ENCODE peak calls at places on chromosomes 11 and 22, in seven cellular contexts. W, G, V, R, M, O and X are unnamed samples.

GRCh38 chr11:31926816-31927528 is 115.8 kb upstream of the PAX6 start:
- DNase-seq in W (no peak), G (no peak), V (no peak), R (no peak), M (no peak), O (no peak), X (no peak)

GRCh38 chr11:27395556-27396258 is 32.7 kb upstream of the CCDC34 start:
- DNase-seq in W (peak; percentile 62), G (no peak), V (no peak), R (no peak), M (no peak), O (no peak), X (peak; percentile 21)

GRCh38 chr22:18994780-18995711 is 59.0 kb upstream of the PRODH start:
- DNase-seq in W (no peak), G (no peak), V (no peak), R (no peak), M (peak; percentile 58), O (no peak), X (no peak)

GRCh38 chr11:57219021-57219627 is 17.9 kb downstream of the APLNR start:
- DNase-seq in W (peak; percentile 14), G (no peak), V (no peak), R (peak; percentile 60), M (no peak), O (no peak), X (peak; percentile 39)

GRCh38 chr11:129436573-129436972 is 60.9 kb downstream of the BARX2 start:
- DNase-seq in W (no peak), G (no peak), V (no peak), R (no peak), M (no peak), O (no peak), X (no peak)

GRCh38 chr11:95512177-95512576 is 277.4 kb downstream of the FAM76B start:
- DNase-seq in W (peak; percentile 42), G (peak; percentile 61), V (no peak), R (peak; percentile 97), M (no peak), O (peak; percentile 72), X (peak; percentile 99)

GRCh38 chr22:23074451-23074850 is 4.1 kb downstream of the GNAZ start:
- DNase-seq in W (no peak), G (no peak), V (no peak), R (no peak), M (no peak), O (no peak), X (no peak)

GRCh38 chr11:134504146-134504905 is 92.3 kb upstream of the B3GAT1 start:
- DNase-seq in W (no peak), G (no peak), V (no peak), R (no peak), M (no peak), O (no peak), X (no peak)

GRCh38 chr11:94400075-94400838 is 962 bp downstream of the GPR83 start:
- DNase-seq in W (no peak), G (no peak), V (no peak), R (no peak), M (no peak), O (no peak), X (no peak)

GRCh38 chr11:58289266-58289665 is 21.2 kb upstream of the OR10W1 start:
- DNase-seq in W (no peak), G (no peak), V (no peak), R (no peak), M (no peak), O (no peak), X (peak; percentile 24)

GRCh38 chr11:66292543-66293332 is 1.0 kb downstream of the TMEM151A start:
- DNase-seq in W (no peak), G (no peak), V (no peak), R (no peak), M (no peak), O (no peak), X (no peak)

GRCh38 chr11:59011672-59012071 is 72.4 kb downstream of the GLYATL1 start:
- DNase-seq in W (peak; percentile 1), G (no peak), V (no peak), R (no peak), M (peak; percentile 8), O (no peak), X (no peak)

GRCh38 chr11:108873938-108874337 is 209.1 kb downstream of the DDX10 start:
- DNase-seq in W (peak; percentile 25), G (no peak), V (no peak), R (no peak), M (no peak), O (peak; percentile 74), X (peak; percentile 25)

GRCh38 chr22:19407649-19408606 is 23.6 kb downstream of the HIRA start:
- DNase-seq in W (peak; percentile 34), G (no peak), V (peak; percentile 50), R (peak; percentile 76), M (peak; percentile 77), O (peak; percentile 16), X (peak; percentile 32)

GRCh38 chr22:41799486-41800347 is 762 bp upstream of the CCDC134 start:
- DNase-seq in W (peak; percentile 27), G (peak; percentile 7), V (peak; percentile 34), R (peak; percentile 21), M (peak; percentile 15), O (peak; percentile 22), X (peak; percentile 30)

GRCh38 chr11:27468209-27468608 is 4.4 kb downstream of the LGR4 start:
- DNase-seq in W (peak; percentile 84), G (no peak), V (no peak), R (peak; percentile 78), M (no peak), O (peak; percentile 92), X (peak; percentile 96)

GRCh38 chr11:100908746-100909145 is 220.9 kb downstream of the PGR start:
- DNase-seq in W (peak; percentile 37), G (peak; percentile 57), V (no peak), R (no peak), M (no peak), O (peak; percentile 20), X (peak; percentile 75)

GRCh38 chr11:10857604-10858504 is at the start of gene ZBED5:
- DNase-seq in W (peak; percentile 98), G (peak; percentile 96), V (peak; percentile 97), R (peak; percentile 97), M (peak; percentile 97), O (peak; percentile 98), X (peak; percentile 97)

GRCh38 chr22:21698430-21699329 is 32.9 kb downstream of the PPIL2 start:
- DNase-seq in W (peak; percentile 63), G (peak; percentile 25), V (peak; percentile 48), R (no peak), M (no peak), O (peak; percentile 57), X (no peak)

GRCh38 chr11:118997627-118998387 is at the start of gene CENATAC:
- DNase-seq in W (peak; percentile 86), G (peak; percentile 80), V (peak; percentile 96), R (peak; percentile 82), M (peak; percentile 94), O (peak; percentile 88), X (peak; percentile 81)

GRCh38 chr11:118998822-118999221 is 884 bp downstream of the CENATAC start:
- DNase-seq in W (peak; percentile 76), G (peak; percentile 58), V (no peak), R (peak; percentile 78), M (no peak), O (peak; percentile 79), X (peak; percentile 63)

GRCh38 chr11:118998388-118998717 is 415 bp downstream of the CENATAC start:
- DNase-seq in W (no peak), G (no peak), V (peak; percentile 13), R (no peak), M (no peak), O (no peak), X (no peak)

GRCh38 chr11:119000906-119001305 is 3.0 kb downstream of the CENATAC start:
- DNase-seq in W (no peak), G (no peak), V (no peak), R (no peak), M (no peak), O (peak; percentile 19), X (peak; percentile 35)

DNA sequence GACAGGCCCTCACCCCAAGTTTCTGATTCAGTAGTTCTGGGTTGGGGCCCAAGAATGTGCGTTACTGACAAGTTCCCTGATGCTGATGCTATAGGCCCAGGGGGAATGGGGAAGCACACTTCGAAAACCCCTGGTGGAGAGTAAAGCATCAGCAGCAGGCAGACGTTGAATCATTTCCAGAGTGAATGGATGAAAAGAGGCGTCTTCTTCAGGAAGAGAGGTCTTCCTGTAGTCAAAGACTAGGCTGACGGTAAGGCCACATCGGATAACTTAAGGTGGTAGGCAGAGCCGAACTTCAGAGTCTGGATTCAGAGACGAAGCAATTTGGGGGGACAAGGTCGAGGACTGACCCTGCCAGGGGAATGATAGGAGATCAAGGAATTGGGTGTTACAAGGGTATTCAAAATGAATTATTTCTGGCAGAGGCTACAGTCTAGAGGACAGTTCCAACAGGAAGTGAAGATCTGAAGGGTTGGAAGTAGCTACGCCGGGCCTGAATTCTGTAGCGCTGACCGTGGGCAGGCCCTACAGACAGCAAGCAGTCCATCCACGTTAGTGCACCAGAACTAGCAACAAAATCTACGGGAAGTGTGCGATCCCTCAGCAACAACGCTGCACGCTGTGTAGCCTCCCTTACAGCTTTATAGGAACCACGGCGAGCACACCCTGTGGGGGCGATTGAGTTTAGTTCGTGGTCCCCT is 862 bp upstream of the CENATAC start:
- DNase-seq in W (no peak), G (no peak), V (no peak), R (peak; percentile 40), M (no peak), O (peak; percentile 48), X (peak; percentile 25)
- TF ChIP-seq CTCF in W (peak; percentile 36), G (peak; percentile 58), V (no peak), R (peak; percentile 51), M (peak; percentile 17), O (peak; percentile 38), X (peak; percentile 42)

GRCh38 chr11:47378011-47378835 is at the start of gene SPI1:
- DNase-seq in W (no peak), G (no peak), V (peak; percentile 56), R (no peak), M (peak; percentile 49), O (no peak), X (no peak)
- H3K4me3 ChIP-seq in W (no peak within 1 kb of the TSS), G (no peak within 1 kb of the TSS), V (peak within 1 kb of the TSS; percentile 35), R (no peak within 1 kb of the TSS), M (no peak within 1 kb of the TSS), O (no peak within 1 kb of the TSS), X (no peak within 1 kb of the TSS)

GRCh38 chr22:29071261-29072045 is 1.4 kb upstream of the KREMEN1 start:
- DNase-seq in W (peak; percentile 23), G (no peak), V (no peak), R (peak; percentile 36), M (peak; percentile 78), O (peak; percentile 38), X (no peak)
- TF ChIP-seq CTCF in W (no peak), G (no peak), V (no peak), R (no peak), M (no peak), O (no peak), X (no peak)

DNA sequence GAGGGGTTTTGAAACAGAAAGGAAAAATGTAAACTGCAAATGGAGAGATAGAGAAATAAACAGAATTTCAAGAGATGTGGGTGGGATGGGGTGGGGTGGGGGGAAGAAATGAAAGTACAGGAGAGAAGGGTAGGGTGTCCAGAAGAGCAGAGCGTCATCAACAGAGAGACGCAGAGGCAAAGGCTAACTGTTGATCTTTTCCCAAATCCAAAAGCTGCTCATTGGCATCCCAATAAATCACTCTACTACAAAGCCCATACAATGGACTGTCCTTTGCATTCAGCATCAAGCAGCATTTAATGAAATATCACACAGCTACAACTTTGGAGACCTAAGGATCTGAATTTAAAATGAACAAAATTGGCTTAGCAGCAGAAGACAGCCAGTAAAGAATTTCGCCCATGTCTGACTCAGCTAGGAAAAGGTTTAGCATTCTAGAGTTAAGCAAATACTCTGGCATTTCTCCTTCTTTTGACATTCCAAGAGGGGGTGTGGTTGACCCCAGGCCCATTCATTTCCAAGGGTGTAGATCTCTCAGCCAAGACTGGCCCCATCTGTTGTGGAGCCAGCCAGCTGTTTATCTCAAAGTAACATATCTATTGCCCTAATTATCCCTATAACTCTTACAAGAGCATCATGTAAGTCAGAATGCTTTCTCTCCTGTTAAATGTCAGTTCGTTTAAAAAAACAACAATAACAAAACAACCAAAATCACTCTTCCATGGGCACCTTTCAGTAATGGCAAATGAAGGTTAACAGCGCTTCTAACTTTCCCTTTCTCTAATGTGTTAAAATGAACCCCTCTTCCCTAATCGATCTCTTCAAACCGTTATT is 1.4 kb downstream of the RAB30 start:
- DNase-seq in W (peak; percentile 72), G (peak; percentile 44), V (no peak), R (peak; percentile 91), M (no peak), O (peak; percentile 75), X (peak; percentile 84)
- H3K4me3 ChIP-seq in W (peak overlapping the region; percentile 94), G (peak overlapping the region; percentile 98), V (peak overlapping the region; percentile 69), R (peak overlapping the region; percentile 87), M (peak overlapping the region; percentile 83), O (peak overlapping the region; percentile 81), X (peak overlapping the region; percentile 97)